ENCODE peak calls at places on chromosomes 16 and 17, in six cellular contexts. C is PC-3, S is prostate gland, V is endothelial cell of umbilical vein, F is heart left ventricle, T is PC-9. B is an unnamed sample.

GRCh38 chr16:70789231-70789926 is 11.6 kb downstream of the VAC14 start:
- DNase-seq in C (no peak), S (no peak), V (no peak), F (no peak), T (no peak), B (no peak)

GRCh38 chr16:2278956-2279800 is 11.3 kb upstream of the RNPS1 start:
- DNase-seq in C (no peak), S (no peak), V (no peak), F (no peak), T (no peak), B (no peak)

GRCh38 chr16:66920924-66921680 is 2.4 kb upstream of the CDH16 start:
- DNase-seq in C (no peak), S (no peak), V (no peak), F (no peak), T (no peak), B (no peak)

GRCh38 chr17:1005361-1005946 is 8.5 kb downstream of the TIMM22 start:
- DNase-seq in C (no peak), S (peak), V (peak), F (peak), T (no peak), B (no peak)

GRCh38 chr17:48583708-48584582 is 5.8 kb upstream of the HOXB4 start:
- DNase-seq in C (no peak), S (no peak), V (no peak), F (no peak), T (no peak), B (no peak)

GRCh38 chr17:7992516-7992915 is 9.9 kb upstream of the GUCY2D start:
- DNase-seq in C (peak), S (no peak), V (no peak), F (no peak), T (peak), B (peak)

GRCh38 chr17:80833952-80834895 is 157.4 kb upstream of the CHMP6 start:
- DNase-seq in C (no peak), S (no peak), V (no peak), F (peak), T (no peak), B (no peak)

GRCh38 chr16:15879255-15879804 is 9.1 kb downstream of the CEP20 start:
- DNase-seq in C (peak), S (no peak), V (peak), F (no peak), T (peak), B (peak)

GRCh38 chr17:80362428-80363119 is 52.4 kb upstream of the ENDOV start:
- DNase-seq in C (no peak), S (no peak), V (peak), F (peak), T (no peak), B (no peak)

GRCh38 chr16:86508947-86509758 is 1.2 kb upstream of the FOXF1 start:
- DNase-seq in C (peak), S (no peak), V (peak), F (peak), T (no peak), B (peak)

GRCh38 chr16:24516900-24517669 is 22.3 kb upstream of the RBBP6 start:
- DNase-seq in C (peak), S (peak), V (peak), F (peak), T (peak), B (peak)

GRCh38 chr17:27338536-27338985 is 44.6 kb downstream of the WSB1 start:
- DNase-seq in C (no peak), S (no peak), V (no peak), F (no peak), T (no peak), B (no peak)

GRCh38 chr17:28388106-28388505 is 16.6 kb downstream of the SARM1 start:
- DNase-seq in C (no peak), S (no peak), V (no peak), F (no peak), T (no peak), B (no peak)

GRCh38 chr16:85310868-85311585 is 198.8 kb upstream of the CIBAR2 start:
- DNase-seq in C (no peak), S (no peak), V (no peak), F (peak), T (no peak), B (no peak)

GRCh38 chr17:10739341-10739905 is 9.6 kb upstream of the TMEM220 start:
- DNase-seq in C (no peak), S (no peak), V (no peak), F (no peak), T (no peak), B (no peak)

GRCh38 chr17:27295945-27296344 is 2.0 kb downstream of the WSB1 start:
- DNase-seq in C (peak), S (no peak), V (peak), F (no peak), T (no peak), B (no peak)

GRCh38 chr16:19559242-19559910 is 3.9 kb downstream of the VPS35L start:
- DNase-seq in C (peak), S (peak), V (peak), F (no peak), T (no peak), B (peak)

GRCh38 chr16:24309222-24309905 is 53.2 kb downstream of the CACNG3 start:
- DNase-seq in C (peak), S (no peak), V (peak), F (no peak), T (peak), B (peak)

GRCh38 chr16:68379472-68380347 is 68.6 kb downstream of the SMPD3 start:
- DNase-seq in C (no peak), S (no peak), V (no peak), F (no peak), T (no peak), B (no peak)

GRCh38 chr17:39261286-39261685 is 35.5 kb upstream of the STAC2 start:
- DNase-seq in C (no peak), S (no peak), V (no peak), F (no peak), T (no peak), B (no peak)

GRCh38 chr16:1150511-1150982 is 2.4 kb upstream of the CACNA1H start:
- DNase-seq in C (peak), S (no peak), V (no peak), F (no peak), T (no peak), B (no peak)

GRCh38 chr17:12927541-12928425 is 90.0 kb downstream of the ELAC2 start:
- DNase-seq in C (no peak), S (no peak), V (peak), F (no peak), T (no peak), B (no peak)

GRCh38 chr17:57995076-57995956 is 7.3 kb upstream of the VEZF1 start:
- DNase-seq in C (peak), S (peak), V (peak), F (peak), T (peak), B (peak)

GRCh38 chr17:57939797-57940196 is 15.4 kb downstream of the CUEDC1 start:
- DNase-seq in C (no peak), S (no peak), V (no peak), F (peak), T (no peak), B (no peak)

GRCh38 chr17:64773836-64774761 is 112.0 kb upstream of the SMURF2 start:
- DNase-seq in C (peak), S (peak), V (peak), F (no peak), T (peak), B (peak)

GRCh38 chr16:58243528-58244004 is 45.7 kb upstream of the CSNK2A2 start:
- DNase-seq in C (peak), S (no peak), V (no peak), F (no peak), T (peak), B (peak)

GRCh38 chr16:81752225-81752875 is 26.7 kb upstream of the PLCG2 start:
- DNase-seq in C (no peak), S (no peak), V (no peak), F (peak), T (no peak), B (no peak)

GRCh38 chr16:11071829-11072228 is 127.5 kb downstream of the CLEC16A start:
- DNase-seq in C (no peak), S (no peak), V (no peak), F (peak), T (no peak), B (no peak)

GRCh38 chr17:54180919-54181318 is 358.2 kb downstream of the KIF2B start:
- DNase-seq in C (no peak), S (no peak), V (no peak), F (no peak), T (no peak), B (no peak)

GRCh38 chr17:3886776-3887175 is 6.1 kb downstream of the CAMKK1 start:
- DNase-seq in C (no peak), S (no peak), V (no peak), F (peak), T (no peak), B (no peak)

GRCh38 chr16:54212893-54213292 is 73.7 kb downstream of the IRX3 start:
- DNase-seq in C (no peak), S (no peak), V (no peak), F (no peak), T (no peak), B (no peak)

DNA sequence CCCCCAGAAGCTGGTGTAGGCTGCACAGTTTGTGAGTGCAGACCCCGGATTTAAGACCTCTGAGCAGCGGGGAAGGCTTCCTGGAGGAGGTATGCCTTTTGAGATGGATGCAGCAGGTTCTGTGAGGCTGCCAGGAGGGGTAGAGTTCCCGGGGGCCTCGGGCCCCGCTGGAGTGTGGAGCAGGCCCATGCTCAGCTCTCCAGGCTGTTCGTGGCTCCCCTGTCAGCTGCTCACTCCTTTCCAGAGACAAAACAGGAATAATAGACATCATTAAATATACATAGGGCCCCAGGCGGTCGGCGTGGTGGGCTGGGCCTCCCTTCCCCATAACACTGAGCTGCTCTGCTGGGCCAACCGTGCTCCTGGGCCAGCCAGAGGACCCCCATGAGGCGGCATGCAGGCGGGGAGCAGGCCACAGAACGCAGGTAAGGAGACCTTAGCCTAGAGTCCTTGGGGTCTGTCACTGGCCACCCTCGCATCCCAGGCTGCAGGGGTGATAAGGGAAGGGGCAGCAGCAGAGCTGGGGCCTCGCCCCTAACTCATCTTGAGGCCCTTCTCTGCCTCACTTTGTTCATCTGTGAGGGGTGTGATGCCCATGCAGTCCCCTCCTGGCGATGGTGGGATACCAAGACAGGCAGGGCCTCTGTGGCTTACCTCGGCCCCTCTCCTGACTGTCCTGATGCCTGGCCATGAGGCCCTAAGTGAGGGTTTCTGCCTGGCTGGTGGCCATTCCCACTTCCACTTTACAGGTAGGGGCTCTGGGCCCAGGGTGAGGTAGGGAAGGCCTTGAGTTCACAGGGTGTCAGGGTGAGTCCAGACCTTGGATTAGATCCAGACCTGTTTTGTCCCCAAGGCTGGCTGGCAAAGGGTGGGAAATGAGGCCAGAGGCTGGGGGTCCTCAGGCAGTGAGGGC is at the start of gene MYO15A:
- DNase-seq in C (no peak), S (no peak), V (no peak), F (no peak), T (no peak), B (no peak)
- H3K27ac ChIP-seq in C (no peak), S (no peak), V (no peak), F (no peak), T (no peak), B (peak)

GRCh38 chr17:68961204-68961893 is 6.2 kb upstream of the ABCA8 start:
- DNase-seq in C (no peak), S (no peak), V (no peak), F (peak), T (no peak), B (no peak)
- TF ChIP-seq CTCF in C (no peak), S (no peak), V (no peak), F (no peak), T (no peak), B (no peak)

DNA sequence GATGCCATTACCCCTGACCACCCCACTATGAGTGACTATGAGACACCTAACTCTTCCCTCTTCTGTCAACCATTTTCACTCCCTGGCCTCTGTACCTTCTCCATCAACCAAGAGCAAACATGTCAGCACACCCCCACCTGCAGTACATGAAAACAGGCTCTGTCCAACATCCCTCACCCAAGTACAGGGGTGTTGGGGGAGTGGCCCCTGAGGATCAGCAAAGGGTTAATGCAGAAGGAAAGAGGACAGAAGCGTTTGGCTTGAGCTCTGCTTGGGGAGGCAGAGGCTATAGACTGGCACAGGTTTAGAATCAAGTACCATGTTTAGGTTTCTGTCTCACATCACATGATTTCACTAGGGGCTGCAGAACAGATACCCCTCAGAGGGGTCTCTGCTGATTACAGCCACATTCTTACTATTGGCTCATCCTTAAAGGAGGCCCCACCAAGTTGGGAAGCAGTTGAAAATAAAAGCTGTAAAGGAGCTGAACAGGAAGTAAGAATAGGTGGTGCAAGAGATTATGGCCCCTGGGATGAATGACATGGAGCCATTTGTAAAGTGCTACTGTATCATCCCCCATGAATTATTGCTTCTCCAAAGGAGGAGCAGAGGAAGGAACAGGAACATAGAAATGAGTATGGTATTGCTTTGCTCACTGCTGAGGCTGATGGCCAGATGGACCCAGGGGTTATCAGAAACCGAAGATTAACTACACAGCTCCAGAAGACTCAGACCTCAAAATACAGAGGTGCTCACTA is 2.4 kb upstream of the PSMC3IP start:
- DNase-seq in C (no peak), S (no peak), V (no peak), F (no peak), T (no peak), B (no peak)
- H3K27ac ChIP-seq in C (no peak), S (no peak), V (no peak), F (no peak), T (no peak), B (peak)

GRCh38 chr17:67944035-67944434 is 52.2 kb downstream of the C17orf58 start:
- DNase-seq in C (no peak), S (no peak), V (no peak), F (no peak), T (no peak), B (no peak)

GRCh38 chr17:67947325-67947813 is 48.9 kb downstream of the C17orf58 start:
- DNase-seq in C (no peak), S (no peak), V (no peak), F (no peak), T (no peak), B (no peak)

GRCh38 chr17:67942810-67943209 is 53.5 kb downstream of the C17orf58 start:
- DNase-seq in C (peak), S (no peak), V (peak), F (no peak), T (no peak), B (no peak)
- TF ChIP-seq CTCF in C (peak), S (no peak), V (peak), F (peak), T (peak), B (peak)

GRCh38 chr17:59300941-59301340 is 30.5 kb upstream of the YPEL2 start:
- DNase-seq in C (no peak), S (no peak), V (no peak), F (no peak), T (no peak), B (no peak)

GRCh38 chr17:59298512-59298911 is 32.9 kb upstream of the YPEL2 start:
- DNase-seq in C (no peak), S (no peak), V (no peak), F (no peak), T (peak), B (no peak)

GRCh38 chr17:59299400-59300092 is 31.9 kb upstream of the YPEL2 start:
- DNase-seq in C (no peak), S (no peak), V (peak), F (no peak), T (peak), B (no peak)

GRCh38 chr17:59292174-59292523 is 39.3 kb upstream of the YPEL2 start:
- DNase-seq in C (no peak), S (no peak), V (peak), F (no peak), T (no peak), B (no peak)

GRCh38 chr17:59296190-59296589 is 35.3 kb upstream of the YPEL2 start:
- DNase-seq in C (peak), S (peak), V (no peak), F (no peak), T (peak), B (no peak)
- H3K27ac ChIP-seq in C (peak), S (no peak), V (no peak), F (no peak), T (peak), B (no peak)